ENCODE peak calls at places on chromosomes 3 and 15, in eight cellular contexts. X, F, E, D, L, S, B and V are unnamed samples.

GRCh38 chr3:57095361-57095760 is 34.9 kb downstream of the SPATA12 start:
- DNase-seq in X (no peak), F (no peak), E (no peak), D (no peak), L (no peak), S (no peak), B (no peak), V (no peak)

GRCh38 chr15:84955089-84955848 is 26.4 kb upstream of the PDE8A start:
- DNase-seq in X (peak), F (peak), E (peak), D (peak), L (peak), S (peak), B (no peak), V (no peak)

GRCh38 chr3:100891033-100891432 is 102.2 kb downstream of the ABI3BP start:
- DNase-seq in X (no peak), F (no peak), E (no peak), D (peak), L (peak), S (no peak), B (no peak), V (no peak)

GRCh38 chr3:185744997-185745843 is 79.6 kb downstream of the IGF2BP2 start:
- DNase-seq in X (no peak), F (no peak), E (no peak), D (peak), L (peak), S (no peak), B (no peak), V (no peak)

GRCh38 chr3:51384145-51384729 is 854 bp upstream of the MANF start:
- DNase-seq in X (peak), F (no peak), E (no peak), D (no peak), L (peak), S (no peak), B (no peak), V (peak)

GRCh38 chr3:69649120-69649519 is 90.1 kb upstream of the MITF start:
- DNase-seq in X (no peak), F (no peak), E (no peak), D (peak), L (peak), S (no peak), B (no peak), V (no peak)

GRCh38 chr3:157460253-157460652 is 23.6 kb downstream of the PTX3 start:
- DNase-seq in X (no peak), F (no peak), E (no peak), D (no peak), L (peak), S (no peak), B (no peak), V (no peak)

GRCh38 chr15:64356443-64357040 is 569 bp upstream of the CSNK1G1 start:
- DNase-seq in X (peak), F (no peak), E (no peak), D (peak), L (peak), S (no peak), B (no peak), V (no peak)

GRCh38 chr3:76997733-76998132 is 42.2 kb upstream of the ROBO2 start:
- DNase-seq in X (no peak), F (no peak), E (no peak), D (no peak), L (peak), S (no peak), B (no peak), V (no peak)

GRCh38 chr3:79521221-79521848 is 246.5 kb downstream of the ROBO1 start:
- DNase-seq in X (peak), F (no peak), E (peak), D (peak), L (peak), S (no peak), B (no peak), V (no peak)

GRCh38 chr3:38038447-38038911 is 529 bp upstream of the DLEC1 start:
- DNase-seq in X (no peak), F (no peak), E (no peak), D (no peak), L (no peak), S (peak), B (no peak), V (no peak)

GRCh38 chr3:192570757-192571156 is 156.6 kb downstream of the FGF12 start:
- DNase-seq in X (no peak), F (no peak), E (no peak), D (no peak), L (peak), S (no peak), B (no peak), V (no peak)

GRCh38 chr3:8558645-8559044 is 57.0 kb downstream of the LMCD1 start:
- DNase-seq in X (no peak), F (no peak), E (no peak), D (no peak), L (no peak), S (no peak), B (no peak), V (no peak)

GRCh38 chr15:63256433-63256884 is 20.9 kb upstream of the APH1B start:
- DNase-seq in X (peak), F (no peak), E (no peak), D (peak), L (peak), S (no peak), B (no peak), V (no peak)

GRCh38 chr15:92053727-92054316 is 200.3 kb downstream of the SLCO3A1 start:
- DNase-seq in X (no peak), F (no peak), E (no peak), D (no peak), L (no peak), S (no peak), B (no peak), V (no peak)

GRCh38 chr3:141796436-141797166 is 33.4 kb downstream of the GRK7 start:
- DNase-seq in X (no peak), F (no peak), E (no peak), D (no peak), L (peak), S (peak), B (no peak), V (no peak)

GRCh38 chr3:42533161-42533897 is 30.9 kb downstream of the VIPR1 start:
- DNase-seq in X (no peak), F (no peak), E (no peak), D (no peak), L (no peak), S (no peak), B (no peak), V (no peak)

GRCh38 chr15:54345301-54345700 is 367.1 kb downstream of the UNC13C start:
- DNase-seq in X (no peak), F (no peak), E (no peak), D (no peak), L (no peak), S (no peak), B (no peak), V (no peak)

GRCh38 chr3:130906374-130906995 is 12.6 kb downstream of the ATP2C1 start:
- DNase-seq in X (no peak), F (no peak), E (no peak), D (no peak), L (peak), S (no peak), B (no peak), V (no peak)

GRCh38 chr3:127524300-127524896 is 66.1 kb downstream of the TPRA1 start:
- DNase-seq in X (no peak), F (no peak), E (no peak), D (no peak), L (no peak), S (no peak), B (no peak), V (no peak)

GRCh38 chr3:70855139-70855538 is 542.7 kb upstream of the MDFIC2 start:
- DNase-seq in X (no peak), F (no peak), E (no peak), D (no peak), L (peak), S (no peak), B (no peak), V (no peak)

GRCh38 chr3:125039041-125039896 is 16.5 kb downstream of the HEG1 start:
- DNase-seq in X (no peak), F (no peak), E (no peak), D (no peak), L (no peak), S (no peak), B (no peak), V (no peak)

GRCh38 chr3:61890586-61890985 is 329.2 kb downstream of the PTPRG start:
- DNase-seq in X (no peak), F (no peak), E (no peak), D (no peak), L (no peak), S (no peak), B (no peak), V (no peak)

GRCh38 chr15:58283302-58283701 is 145.1 kb downstream of the AQP9 start:
- DNase-seq in X (no peak), F (no peak), E (no peak), D (no peak), L (no peak), S (no peak), B (no peak), V (no peak)

GRCh38 chr3:70871909-70872656 is 559.6 kb upstream of the MDFIC2 start:
- DNase-seq in X (no peak), F (no peak), E (no peak), D (peak), L (peak), S (no peak), B (no peak), V (no peak)

GRCh38 chr15:66860844-66861243 is 158.8 kb downstream of the SMAD6 start:
- DNase-seq in X (no peak), F (no peak), E (no peak), D (no peak), L (no peak), S (no peak), B (no peak), V (no peak)

GRCh38 chr3:151228291-151229125 is 25.5 kb upstream of the GPR171 start:
- DNase-seq in X (peak), F (no peak), E (no peak), D (peak), L (peak), S (no peak), B (no peak), V (no peak)

GRCh38 chr15:22980189-22981136 is at the start of gene CYFIP1:
- DNase-seq in X (peak), F (peak), E (peak), D (peak), L (peak), S (peak), B (peak), V (no peak)

GRCh38 chr15:71543413-71543812 is 266.9 kb upstream of the NR2E3 start:
- DNase-seq in X (no peak), F (no peak), E (no peak), D (no peak), L (no peak), S (no peak), B (no peak), V (no peak)

GRCh38 chr15:79171320-79172031 is 80.9 kb upstream of the RASGRF1 start:
- DNase-seq in X (no peak), F (no peak), E (no peak), D (no peak), L (no peak), S (no peak), B (peak), V (no peak)

GRCh38 chr3:67109651-67110204 is 111.6 kb downstream of the KBTBD8 start:
- DNase-seq in X (peak), F (no peak), E (peak), D (peak), L (peak), S (no peak), B (no peak), V (no peak)

GRCh38 chr3:141049681-141050080 is 1.5 kb upstream of the SPSB4 start:
- DNase-seq in X (no peak), F (no peak), E (peak), D (peak), L (peak), S (no peak), B (no peak), V (no peak)

DNA sequence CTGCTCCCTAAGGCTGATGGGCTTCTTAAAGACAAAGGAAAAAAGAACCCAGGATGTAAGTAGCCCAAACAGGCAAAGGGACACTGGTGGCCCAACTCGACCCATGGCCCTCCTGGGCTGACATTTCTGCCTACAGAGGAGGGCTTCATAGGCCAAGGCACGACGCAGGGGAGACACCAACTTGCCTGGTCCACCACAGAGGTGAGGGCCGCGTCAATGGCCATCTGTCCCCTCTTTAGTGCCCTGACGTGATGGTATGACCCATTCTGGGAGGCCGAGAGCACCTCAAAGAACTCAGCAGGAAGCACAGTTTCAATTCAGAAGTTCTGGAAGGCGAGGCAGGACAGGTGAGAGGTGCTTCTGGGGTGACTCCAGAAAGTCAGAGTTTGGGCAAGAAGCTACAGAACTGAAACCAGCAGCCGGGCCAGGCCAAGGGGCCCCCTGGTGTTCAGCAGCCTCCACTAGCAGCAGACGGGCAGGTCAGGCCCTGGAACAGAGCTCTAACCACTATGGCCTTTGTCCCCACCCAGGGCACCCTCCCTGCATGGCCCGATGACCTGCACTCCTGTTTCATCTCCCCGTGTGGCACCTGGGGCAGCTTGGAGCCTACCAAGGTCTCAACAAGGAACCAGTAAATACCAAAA is 45.1 kb downstream of the HMCES start:
- DNase-seq in X (no peak), F (no peak), E (peak), D (no peak), L (no peak), S (no peak), B (no peak), V (no peak)
- TF ChIP-seq CTCF in X (no peak), F (no peak), E (peak), D (no peak), L (peak), S (no peak), B (no peak), V (no peak)

GRCh38 chr15:36908991-36909390 is 191.4 kb downstream of the MEIS2 start:
- DNase-seq in X (no peak), F (no peak), E (no peak), D (no peak), L (no peak), S (no peak), B (no peak), V (no peak)

GRCh38 chr15:36903922-36904479 is 196.3 kb downstream of the MEIS2 start:
- DNase-seq in X (no peak), F (no peak), E (no peak), D (no peak), L (no peak), S (no peak), B (no peak), V (no peak)

GRCh38 chr15:36905908-36906307 is 194.4 kb downstream of the MEIS2 start:
- DNase-seq in X (peak), F (no peak), E (no peak), D (no peak), L (peak), S (no peak), B (no peak), V (no peak)

GRCh38 chr15:36903195-36903594 is 197.2 kb downstream of the MEIS2 start:
- DNase-seq in X (no peak), F (no peak), E (no peak), D (no peak), L (no peak), S (no peak), B (no peak), V (no peak)

GRCh38 chr15:36907295-36907694 is 193.1 kb downstream of the MEIS2 start:
- DNase-seq in X (no peak), F (no peak), E (no peak), D (no peak), L (no peak), S (no peak), B (no peak), V (no peak)
- TF ChIP-seq CTCF in X (no peak), F (no peak), E (no peak), D (no peak), L (no peak), S (no peak), B (no peak), V (no peak)

DNA sequence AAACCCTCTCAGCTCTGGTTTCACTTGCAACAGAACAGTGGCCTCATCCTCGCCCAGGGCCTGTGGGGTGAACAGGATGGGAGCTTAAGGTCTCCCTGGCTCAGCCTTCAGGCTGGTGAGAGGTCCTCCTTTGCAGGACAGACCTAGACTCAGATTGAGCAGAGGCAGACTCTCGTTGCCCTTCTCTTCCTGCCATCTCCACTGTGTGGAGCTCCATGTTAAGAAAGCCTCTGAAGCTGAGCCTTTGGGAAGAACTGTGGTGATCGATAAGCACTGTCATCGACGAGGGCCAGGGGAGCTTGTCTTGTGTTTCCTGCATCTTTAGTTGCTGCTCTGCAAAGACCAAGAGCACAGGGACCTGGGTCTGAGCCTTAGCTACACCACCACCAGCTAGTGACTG is 37.8 kb upstream of the GRIP2 start:
- DNase-seq in X (no peak), F (no peak), E (no peak), D (no peak), L (no peak), S (no peak), B (no peak), V (no peak)
- TF ChIP-seq CTCF in X (no peak), F (no peak), E (no peak), D (peak), L (no peak), S (no peak), B (no peak), V (peak)

GRCh38 chr3:63662500-63662899 is 10.0 kb downstream of the SNTN start:
- DNase-seq in X (peak), F (no peak), E (peak), D (no peak), L (no peak), S (no peak), B (no peak), V (no peak)
- TF ChIP-seq CTCF in X (peak), F (no peak), E (no peak), D (no peak), L (no peak), S (no peak), B (no peak), V (peak)